ENCODE peak calls at places on chromosomes 4 and X, in nine cellular contexts. One of them, this sample, is unnamed.

GRCh38 chr4:83605744-83606172 is 69.8 kb downstream of the GPAT3 start:
- DNase-seq in activated CD4-positive, alpha-beta T cell treated with anti-CD3 and anti-CD28 coated beads for 48 hours: no peak
- DNase-seq in adrenal gland: no peak
- DNase-seq in thyroid gland: peak; percentile 71
- DNase-seq in BJ: no peak
- DNase-seq in A172: no peak
- DNase-seq in lung: no peak
- DNase-seq in stimulated activated CD4-positive, alpha-beta T cell treated with anti-CD3 and anti-CD28 coated beads, Interleukin-2, amount 100 ng/mL, for 48 hours: no peak
- DNase-seq in A549: no peak
- DNase-seq in this sample: no peak

GRCh38 chr4:128544277-128544676 is 256.7 kb upstream of the PGRMC2 start:
- DNase-seq in activated CD4-positive, alpha-beta T cell treated with anti-CD3 and anti-CD28 coated beads for 48 hours: no peak
- DNase-seq in adrenal gland: no peak
- DNase-seq in thyroid gland: no peak
- DNase-seq in BJ: no peak
- DNase-seq in A172: no peak
- DNase-seq in lung: no peak
- DNase-seq in stimulated activated CD4-positive, alpha-beta T cell treated with anti-CD3 and anti-CD28 coated beads, Interleukin-2, amount 100 ng/mL, for 48 hours: no peak
- DNase-seq in A549: no peak
- DNase-seq in this sample: no peak

GRCh38 chrX:104318330-104319009 is 63.7 kb upstream of the ESX1 start:
- DNase-seq in activated CD4-positive, alpha-beta T cell treated with anti-CD3 and anti-CD28 coated beads for 48 hours: no peak
- DNase-seq in adrenal gland: no peak
- DNase-seq in thyroid gland: no peak
- DNase-seq in BJ: no peak
- DNase-seq in A172: peak; percentile 47
- DNase-seq in lung: no peak
- DNase-seq in stimulated activated CD4-positive, alpha-beta T cell treated with anti-CD3 and anti-CD28 coated beads, Interleukin-2, amount 100 ng/mL, for 48 hours: no peak
- DNase-seq in A549: peak; percentile 79
- DNase-seq in this sample: peak; percentile 27

GRCh38 chrX:13015536-13016236 is 28.7 kb downstream of the FAM9C start:
- DNase-seq in activated CD4-positive, alpha-beta T cell treated with anti-CD3 and anti-CD28 coated beads for 48 hours: no peak
- DNase-seq in adrenal gland: no peak
- DNase-seq in thyroid gland: no peak
- DNase-seq in BJ: no peak
- DNase-seq in A172: no peak
- DNase-seq in lung: no peak
- DNase-seq in stimulated activated CD4-positive, alpha-beta T cell treated with anti-CD3 and anti-CD28 coated beads, Interleukin-2, amount 100 ng/mL, for 48 hours: no peak
- DNase-seq in A549: no peak
- DNase-seq in this sample: no peak

GRCh38 chr4:20194079-20195013 is 57.4 kb upstream of the SLIT2 start:
- DNase-seq in activated CD4-positive, alpha-beta T cell treated with anti-CD3 and anti-CD28 coated beads for 48 hours: no peak
- DNase-seq in adrenal gland: no peak
- DNase-seq in thyroid gland: no peak
- DNase-seq in BJ: peak; percentile 78
- DNase-seq in A172: peak; percentile 68
- DNase-seq in lung: no peak
- DNase-seq in stimulated activated CD4-positive, alpha-beta T cell treated with anti-CD3 and anti-CD28 coated beads, Interleukin-2, amount 100 ng/mL, for 48 hours: no peak
- DNase-seq in A549: no peak
- DNase-seq in this sample: no peak

GRCh38 chr4:169315530-169316306 is 45.0 kb upstream of the SH3RF1 start:
- DNase-seq in activated CD4-positive, alpha-beta T cell treated with anti-CD3 and anti-CD28 coated beads for 48 hours: no peak
- DNase-seq in adrenal gland: no peak
- DNase-seq in thyroid gland: peak; percentile 10
- DNase-seq in BJ: no peak
- DNase-seq in A172: peak; percentile 29
- DNase-seq in lung: no peak
- DNase-seq in stimulated activated CD4-positive, alpha-beta T cell treated with anti-CD3 and anti-CD28 coated beads, Interleukin-2, amount 100 ng/mL, for 48 hours: no peak
- DNase-seq in A549: peak; percentile 9
- DNase-seq in this sample: no peak

GRCh38 chr4:114005569-114006442 is 26.4 kb upstream of the ARSJ start:
- DNase-seq in activated CD4-positive, alpha-beta T cell treated with anti-CD3 and anti-CD28 coated beads for 48 hours: no peak
- DNase-seq in adrenal gland: no peak
- DNase-seq in thyroid gland: no peak
- DNase-seq in BJ: no peak
- DNase-seq in A172: peak; percentile 63
- DNase-seq in lung: no peak
- DNase-seq in stimulated activated CD4-positive, alpha-beta T cell treated with anti-CD3 and anti-CD28 coated beads, Interleukin-2, amount 100 ng/mL, for 48 hours: no peak
- DNase-seq in A549: no peak
- DNase-seq in this sample: no peak

GRCh38 chr4:6201580-6202091 is 1.3 kb upstream of the JAKMIP1 start:
- DNase-seq in activated CD4-positive, alpha-beta T cell treated with anti-CD3 and anti-CD28 coated beads for 48 hours: peak; percentile 20
- DNase-seq in adrenal gland: no peak
- DNase-seq in thyroid gland: no peak
- DNase-seq in BJ: no peak
- DNase-seq in A172: no peak
- DNase-seq in lung: no peak
- DNase-seq in stimulated activated CD4-positive, alpha-beta T cell treated with anti-CD3 and anti-CD28 coated beads, Interleukin-2, amount 100 ng/mL, for 48 hours: no peak
- DNase-seq in A549: no peak
- DNase-seq in this sample: no peak

This sample was measured in stomach.